ENCODE peak calls at places on chromosome 5, in five cellular contexts. J, F, P, E and H are unnamed samples.

GRCh38 chr5:133658327-133658726 is 46.0 kb upstream of the FSTL4 start:
- DNase-seq in J (no peak), E (no peak), F (no peak), P (no peak), H (no peak)

GRCh38 chr5:14444988-14445387 is 136.6 kb upstream of the OTULINL start:
- DNase-seq in J (no peak), F (peak), P (no peak), E (no peak), H (peak)

GRCh38 chr5:172999351-172999973 is 15.9 kb downstream of the ATP6V0E1 start:
- DNase-seq in P (no peak), F (no peak), E (no peak), J (no peak), H (no peak)

GRCh38 chr5:174793684-174794328 is 69.4 kb downstream of the MSX2 start:
- DNase-seq in F (peak), P (peak), E (peak), J (peak), H (peak)

GRCh38 chr5:61450880-61451279 is 118.8 kb downstream of the ZSWIM6 start:
- DNase-seq in P (no peak), E (no peak), J (no peak), F (peak), H (peak)

GRCh38 chr5:132272341-132273210 is 15.1 kb downstream of the PDLIM4 start:
- DNase-seq in F (peak), E (no peak), J (peak), P (peak), H (peak)

GRCh38 chr5:172005708-172006377 is 595 bp downstream of the FBXW11 start:
- DNase-seq in J (peak), F (no peak), P (peak), E (no peak), H (peak)

GRCh38 chr5:156361451-156362109 is 34.6 kb downstream of the SGCD start:
- DNase-seq in J (no peak), E (no peak), F (peak), P (no peak), H (no peak)

GRCh38 chr5:77892061-77893010 is 116.2 kb upstream of the TBCA start:
- DNase-seq in J (no peak), E (no peak), P (no peak), F (no peak), H (no peak)

GRCh38 chr5:40962207-40962955 is 53.1 kb downstream of the C7 start:
- DNase-seq in E (no peak), P (no peak), F (no peak), J (no peak), H (no peak)

GRCh38 chr5:53326420-53327153 is 153.8 kb upstream of the FST start:
- DNase-seq in J (no peak), F (peak), P (no peak), E (no peak), H (no peak)

GRCh38 chr5:148740966-148741742 is 85.3 kb upstream of the ADRB2 start:
- DNase-seq in P (peak), F (peak), J (no peak), E (no peak), H (peak)

GRCh38 chr5:151262532-151262931 is 9.5 kb downstream of the GM2A start:
- DNase-seq in E (no peak), P (no peak), J (no peak), F (no peak), H (no peak)

GRCh38 chr5:151257731-151258715 is 5.0 kb downstream of the GM2A start:
- DNase-seq in J (no peak), P (no peak), F (peak), E (no peak), H (peak)

GRCh38 chr5:151258771-151259170 is 5.8 kb downstream of the GM2A start:
- DNase-seq in J (no peak), P (no peak), E (no peak), F (no peak), H (no peak)

GRCh38 chr5:151255621-151256286 is 2.8 kb downstream of the GM2A start:
- DNase-seq in P (no peak), E (no peak), F (no peak), J (no peak), H (no peak)

DNA sequence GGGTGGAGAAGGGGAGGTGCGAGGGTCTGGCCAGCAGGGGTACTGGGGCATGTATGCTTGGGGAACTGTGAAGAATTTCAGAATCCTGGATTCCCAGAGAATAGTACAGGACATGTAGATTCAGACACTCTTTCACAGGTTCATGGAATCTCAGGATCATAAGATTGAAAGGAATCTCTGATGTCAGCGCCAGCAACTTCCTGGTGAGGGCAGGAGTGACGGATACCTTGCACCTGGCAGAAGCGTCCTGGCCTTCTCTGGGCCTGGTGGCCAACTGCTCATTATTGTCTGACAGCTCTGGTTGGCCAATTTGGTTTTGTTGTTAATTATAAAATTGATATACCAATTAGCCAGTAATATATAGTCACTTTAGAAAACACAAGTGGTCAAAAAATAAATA is 6.9 kb downstream of the GM2A start:
- DNase-seq in P (no peak), E (no peak), F (no peak), J (no peak), H (no peak)
- H3K14ac ChIP-seq in P (no peak), E (no peak), F (no peak), J (no peak), H (no peak)

GRCh38 chr5:34586117-34586885 is 69.8 kb upstream of the RAI14 start:
- DNase-seq in F (peak), P (no peak), J (no peak), E (no peak), H (peak)
- H3K9ac ChIP-seq in F (peak), P (no peak), J (no peak), E (no peak), H (peak)

GRCh38 chr5:138965631-138966030 is 90.5 kb upstream of the LRRTM2 start:
- DNase-seq in F (no peak), P (no peak), E (no peak), J (no peak), H (no peak)

GRCh38 chr5:138961711-138962110 is 86.6 kb upstream of the LRRTM2 start:
- DNase-seq in J (no peak), F (no peak), P (no peak), E (no peak), H (no peak)

GRCh38 chr5:138962619-138963370 is 87.7 kb upstream of the LRRTM2 start:
- DNase-seq in P (peak), E (no peak), F (no peak), J (no peak), H (no peak)

GRCh38 chr5:138964547-138965174 is 89.5 kb upstream of the LRRTM2 start:
- DNase-seq in J (no peak), E (no peak), F (no peak), P (peak), H (no peak)

DNA sequence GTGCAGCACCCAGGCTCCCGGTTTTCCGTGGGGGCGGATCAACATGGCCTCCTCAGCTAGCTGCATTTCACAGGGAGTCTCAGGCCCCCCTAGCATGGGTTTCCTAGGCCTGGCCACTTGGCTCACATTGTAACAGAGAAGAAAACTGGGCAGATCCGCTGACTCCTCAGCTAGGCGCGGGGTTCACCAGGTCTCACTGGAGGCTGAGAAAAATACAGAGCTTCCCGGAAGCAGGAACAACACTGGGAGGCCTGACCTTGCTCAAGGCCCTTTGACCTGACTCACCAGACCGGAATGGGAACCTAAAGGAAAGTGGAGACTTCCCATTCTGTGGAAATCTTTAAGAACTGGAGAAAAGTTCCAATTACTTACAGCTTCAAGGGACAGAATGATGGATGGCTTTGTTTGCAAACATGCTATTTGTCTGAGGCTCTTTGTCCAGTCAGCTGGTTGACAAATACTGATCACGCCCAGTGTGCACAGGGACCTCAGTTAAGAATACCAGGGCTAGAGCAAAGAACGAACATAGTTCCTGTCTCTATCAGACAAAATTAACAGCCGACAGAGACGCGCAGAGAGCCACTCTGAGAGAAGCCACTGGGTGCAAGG is 88.7 kb upstream of the LRRTM2 start:
- DNase-seq in E (no peak), P (peak), J (no peak), F (no peak), H (peak)
- H3K14ac ChIP-seq in E (no peak), P (no peak), J (peak), F (no peak), H (no peak)

GRCh38 chr5:169097374-169097831 is 203.5 kb downstream of the SLIT3 start:
- DNase-seq in J (no peak), P (no peak), F (peak), E (no peak), H (no peak)

GRCh38 chr5:169095410-169095772 is 205.5 kb downstream of the SLIT3 start:
- DNase-seq in J (no peak), E (no peak), F (no peak), P (no peak), H (no peak)

GRCh38 chr5:169095976-169096375 is 205.0 kb downstream of the SLIT3 start:
- DNase-seq in P (no peak), J (no peak), E (no peak), F (no peak), H (no peak)

GRCh38 chr5:169097897-169098296 is 203.0 kb downstream of the SLIT3 start:
- DNase-seq in P (no peak), E (no peak), J (no peak), F (no peak), H (no peak)

GRCh38 chr5:169094586-169095409 is 206.1 kb downstream of the SLIT3 start:
- DNase-seq in F (peak), P (no peak), E (no peak), J (no peak), H (no peak)
- H3K9ac ChIP-seq in F (no peak), P (no peak), E (no peak), J (no peak), H (peak)

GRCh38 chr5:6143523-6143922 is 234.8 kb downstream of the MED10 start:
- DNase-seq in F (no peak), E (peak), J (peak), P (no peak), H (no peak)
- H3K14ac ChIP-seq in F (no peak), E (no peak), J (no peak), P (no peak), H (no peak)